ENCODE peak calls at places on chromosomes 1 and 21, in ten cellular contexts. P, H, G, B, V, X, E, T, L and N are unnamed samples.

GRCh38 chr21:17416139-17416538 is 96.7 kb upstream of the CXADR start:
- DNase-seq in P (peak), H (peak), G (no peak), B (no peak), V (peak), X (no peak), E (no peak), T (no peak), L (no peak), N (no peak)

GRCh38 chr1:1630965-1631792 is 794 bp upstream of the MMP23B start:
- DNase-seq in P (no peak), H (no peak), G (peak), B (peak), V (peak), X (peak), E (no peak), T (no peak), L (no peak), N (no peak)

GRCh38 chr1:3072948-3073519 is 4.0 kb downstream of the PRDM16 start:
- DNase-seq in P (no peak), H (no peak), G (no peak), B (no peak), V (no peak), X (no peak), E (no peak), T (no peak), L (no peak), N (no peak)

GRCh38 chr1:202144510-202145324 is at the start of gene ARL8A:
- DNase-seq in P (no peak), H (no peak), G (peak), B (peak), V (no peak), X (peak), E (peak), T (peak), L (peak), N (peak)

GRCh38 chr1:9737057-9737456 is 85.5 kb downstream of the PIK3CD start:
- DNase-seq in P (no peak), H (no peak), G (no peak), B (peak), V (no peak), X (no peak), E (no peak), T (no peak), L (no peak), N (no peak)

GRCh38 chr1:48061162-48062136 is 64.3 kb upstream of the TRABD2B start:
- DNase-seq in P (no peak), H (peak), G (peak), B (peak), V (peak), X (peak), E (no peak), T (peak), L (peak), N (peak)

GRCh38 chr1:160639652-160640051 is 7.2 kb downstream of the SLAMF1 start:
- DNase-seq in P (no peak), H (no peak), G (no peak), B (no peak), V (no peak), X (peak), E (no peak), T (no peak), L (no peak), N (no peak)

GRCh38 chr1:117146570-117147340 is 25.2 kb upstream of the TRIM45 start:
- DNase-seq in P (peak), H (peak), G (no peak), B (no peak), V (peak), X (no peak), E (no peak), T (no peak), L (peak), N (peak)

GRCh38 chr1:26337625-26338024 is 16.3 kb downstream of the CRYBG2 start:
- DNase-seq in P (no peak), H (no peak), G (no peak), B (no peak), V (no peak), X (no peak), E (no peak), T (no peak), L (no peak), N (no peak)

GRCh38 chr1:36136535-36136934 is 11.5 kb upstream of the COL8A2 start:
- DNase-seq in P (peak), H (peak), G (peak), B (no peak), V (peak), X (no peak), E (no peak), T (no peak), L (peak), N (peak)

GRCh38 chr1:240426056-240426455 is 185.9 kb downstream of the GREM2 start:
- DNase-seq in P (no peak), H (no peak), G (no peak), B (no peak), V (no peak), X (no peak), E (no peak), T (no peak), L (no peak), N (no peak)

GRCh38 chr21:44706706-44707615 is 4.4 kb downstream of the TSPEAR start:
- DNase-seq in P (no peak), H (no peak), G (no peak), B (no peak), V (no peak), X (no peak), E (peak), T (peak), L (no peak), N (no peak)

GRCh38 chr1:221203224-221204054 is 324.2 kb downstream of the HLX start:
- DNase-seq in P (peak), H (peak), G (peak), B (peak), V (peak), X (peak), E (peak), T (peak), L (peak), N (peak)

GRCh38 chr1:92900539-92900938 is 60.7 kb downstream of the DIPK1A start:
- DNase-seq in P (no peak), H (no peak), G (no peak), B (no peak), V (no peak), X (no peak), E (no peak), T (no peak), L (no peak), N (no peak)

GRCh38 chr21:15031790-15032357 is 32.9 kb downstream of the NRIP1 start:
- DNase-seq in P (no peak), H (peak), G (no peak), B (no peak), V (peak), X (no peak), E (no peak), T (no peak), L (no peak), N (peak)

GRCh38 chr1:183244466-183244865 is 58.4 kb downstream of the LAMC2 start:
- DNase-seq in P (no peak), H (no peak), G (peak), B (peak), V (peak), X (peak), E (peak), T (no peak), L (no peak), N (peak)

GRCh38 chr21:18940791-18941190 is 537.2 kb upstream of the TMPRSS15 start:
- DNase-seq in P (no peak), H (no peak), G (no peak), B (no peak), V (no peak), X (no peak), E (no peak), T (no peak), L (no peak), N (no peak)

GRCh38 chr21:16773206-16773605 is 739.6 kb upstream of the CXADR start:
- DNase-seq in P (peak), H (no peak), G (no peak), B (no peak), V (peak), X (no peak), E (no peak), T (no peak), L (no peak), N (peak)

GRCh38 chr1:162951553-162952315 is 90.8 kb upstream of the CCDC190 start:
- DNase-seq in P (no peak), H (no peak), G (no peak), B (no peak), V (peak), X (no peak), E (no peak), T (no peak), L (peak), N (peak)

GRCh38 chr1:40819101-40819500 is 35.5 kb downstream of the KCNQ4 start:
- DNase-seq in P (no peak), H (no peak), G (no peak), B (no peak), V (no peak), X (no peak), E (no peak), T (no peak), L (no peak), N (no peak)

GRCh38 chr1:205225901-205226765 is 1.6 kb upstream of the TMCC2 start:
- DNase-seq in P (no peak), H (no peak), G (no peak), B (no peak), V (no peak), X (no peak), E (peak), T (no peak), L (peak), N (no peak)

GRCh38 chr1:1943834-1944570 is 24.9 kb upstream of the TMEM52 start:
- DNase-seq in P (no peak), H (peak), G (peak), B (peak), V (peak), X (peak), E (peak), T (peak), L (peak), N (peak)

GRCh38 chr1:51523931-51524330 is 4.9 kb upstream of the EPS15 start:
- DNase-seq in P (no peak), H (no peak), G (no peak), B (no peak), V (no peak), X (no peak), E (no peak), T (no peak), L (no peak), N (no peak)

GRCh38 chr21:10272216-10272615 is 249.2 kb upstream of the TPTE start:
- DNase-seq in P (no peak), H (no peak), G (no peak), B (no peak), V (peak), X (no peak), E (peak), T (no peak), L (no peak), N (no peak)

GRCh38 chr1:223628233-223628632 is 37.3 kb downstream of the CAPN8 start:
- DNase-seq in P (peak), H (no peak), G (no peak), B (no peak), V (peak), X (peak), E (no peak), T (peak), L (no peak), N (no peak)

GRCh38 chr1:200384818-200385390 is 24.9 kb downstream of the ZNF281 start:
- DNase-seq in P (no peak), H (no peak), G (no peak), B (no peak), V (no peak), X (no peak), E (no peak), T (no peak), L (no peak), N (no peak)

GRCh38 chr1:12515234-12515633 is 102.8 kb downstream of the DHRS3 start:
- DNase-seq in P (no peak), H (no peak), G (no peak), B (no peak), V (no peak), X (no peak), E (no peak), T (no peak), L (no peak), N (no peak)

GRCh38 chr1:111110197-111110899 is 29.5 kb downstream of the DRAM2 start:
- DNase-seq in P (no peak), H (peak), G (no peak), B (no peak), V (peak), X (no peak), E (no peak), T (no peak), L (no peak), N (peak)

GRCh38 chr1:63828322-63829044 is 54.7 kb downstream of the ROR1 start:
- DNase-seq in P (no peak), H (no peak), G (no peak), B (no peak), V (no peak), X (no peak), E (no peak), T (peak), L (no peak), N (no peak)

GRCh38 chr1:53593758-53594380 is 134.7 kb downstream of the DMRTB1 start:
- DNase-seq in P (no peak), H (no peak), G (no peak), B (no peak), V (no peak), X (peak), E (no peak), T (no peak), L (no peak), N (no peak)

GRCh38 chr1:54372978-54373377 is 33.2 kb downstream of the SSBP3 start:
- DNase-seq in P (no peak), H (no peak), G (no peak), B (no peak), V (no peak), X (no peak), E (no peak), T (peak), L (no peak), N (no peak)

GRCh38 chr1:38062361-38063288 is 16.0 kb upstream of the POU3F1 start:
- DNase-seq in P (no peak), H (no peak), G (no peak), B (no peak), V (no peak), X (no peak), E (no peak), T (no peak), L (no peak), N (no peak)

GRCh38 chr1:207335695-207336363 is 14.4 kb downstream of the CD55 start:
- DNase-seq in P (no peak), H (no peak), G (peak), B (peak), V (peak), X (no peak), E (no peak), T (peak), L (peak), N (no peak)

GRCh38 chr21:37230632-37231246 is 36.4 kb downstream of the VPS26C start:
- DNase-seq in P (no peak), H (no peak), G (no peak), B (no peak), V (no peak), X (no peak), E (no peak), T (no peak), L (no peak), N (no peak)

GRCh38 chr1:29325675-29326074 is 89.4 kb downstream of the PTPRU start:
- DNase-seq in P (no peak), H (no peak), G (no peak), B (no peak), V (no peak), X (no peak), E (no peak), T (no peak), L (no peak), N (no peak)

GRCh38 chr1:156244126-156244525 is 2.1 kb downstream of the BGLAP start:
- DNase-seq in P (no peak), H (no peak), G (no peak), B (no peak), V (no peak), X (no peak), E (no peak), T (no peak), L (no peak), N (no peak)

GRCh38 chr1:107750364-107750959 is 214.5 kb downstream of the VAV3 start:
- DNase-seq in P (peak), H (peak), G (peak), B (peak), V (peak), X (peak), E (no peak), T (no peak), L (peak), N (peak)

GRCh38 chr1:8182034-8182761 is 135.7 kb upstream of the SLC45A1 start:
- DNase-seq in P (no peak), H (peak), G (no peak), B (no peak), V (peak), X (no peak), E (no peak), T (peak), L (peak), N (peak)

GRCh38 chr1:109488201-109488600 is 4.5 kb downstream of the ATXN7L2 start:
- DNase-seq in P (no peak), H (no peak), G (no peak), B (no peak), V (no peak), X (no peak), E (no peak), T (no peak), L (no peak), N (peak)

GRCh38 chr21:28885853-28886177 is 106.9 kb downstream of the LTN1 start:
- DNase-seq in P (no peak), H (no peak), G (no peak), B (peak), V (no peak), X (no peak), E (no peak), T (no peak), L (no peak), N (peak)

GRCh38 chr21:28884481-28884880 is 108.2 kb downstream of the LTN1 start:
- DNase-seq in P (no peak), H (no peak), G (no peak), B (no peak), V (peak), X (no peak), E (no peak), T (no peak), L (peak), N (peak)

GRCh38 chr21:28883931-28884330 is 108.7 kb downstream of the LTN1 start:
- DNase-seq in P (no peak), H (no peak), G (no peak), B (no peak), V (no peak), X (no peak), E (no peak), T (no peak), L (no peak), N (no peak)

GRCh38 chr21:28882345-28882744 is 110.3 kb downstream of the LTN1 start:
- DNase-seq in P (no peak), H (no peak), G (no peak), B (no peak), V (no peak), X (no peak), E (no peak), T (no peak), L (no peak), N (no peak)

DNA sequence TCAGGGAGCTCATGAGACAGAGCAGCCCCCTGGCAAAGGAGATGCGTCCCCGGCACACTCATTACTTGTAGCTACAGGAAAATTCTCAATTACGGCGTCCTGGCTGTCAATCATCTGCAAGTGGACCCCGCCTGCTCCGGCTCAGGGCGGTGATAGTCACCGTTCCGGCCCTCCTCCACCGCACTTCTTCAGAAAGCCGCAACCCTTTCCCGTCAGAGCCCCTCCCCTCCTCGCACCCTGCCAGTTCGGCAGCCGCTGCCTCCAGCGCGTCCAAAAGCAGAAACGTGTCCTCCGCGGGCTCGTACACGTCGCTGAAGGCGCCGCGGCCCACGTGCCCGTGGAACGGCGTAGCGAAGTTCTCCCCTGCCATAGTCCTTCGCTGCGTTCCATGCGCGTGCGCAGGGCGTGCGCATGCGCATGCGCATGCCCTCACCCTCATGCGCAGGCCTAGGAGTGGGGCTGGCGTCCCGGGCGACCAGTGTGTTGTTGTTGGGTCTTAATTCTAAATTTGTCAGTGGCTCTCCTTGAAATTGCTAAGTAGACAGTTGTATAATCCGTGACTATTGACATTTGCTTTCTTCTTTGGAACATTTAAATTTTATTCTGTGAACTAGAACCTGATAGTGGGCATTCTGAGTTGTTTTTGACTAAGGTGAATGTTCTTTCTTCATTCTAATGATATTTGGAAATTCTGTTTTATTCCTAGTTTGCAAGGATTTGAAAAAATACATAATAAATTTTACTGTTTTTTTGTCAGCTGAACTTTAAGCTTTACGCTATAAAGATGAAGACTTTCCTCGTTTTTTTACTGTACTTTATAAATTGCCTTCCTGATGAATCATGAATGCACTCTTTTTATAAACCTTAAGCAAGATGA is 107.5 kb downstream of the LTN1 start:
- DNase-seq in P (peak), H (peak), G (peak), B (peak), V (peak), X (peak), E (peak), T (peak), L (peak), N (peak)
- TF ChIP-seq CTCF in P (no peak), H (no peak), G (no peak), B (no peak), V (no peak), X (no peak), E (no peak), T (no peak), L (no peak), N (no peak)

DNA sequence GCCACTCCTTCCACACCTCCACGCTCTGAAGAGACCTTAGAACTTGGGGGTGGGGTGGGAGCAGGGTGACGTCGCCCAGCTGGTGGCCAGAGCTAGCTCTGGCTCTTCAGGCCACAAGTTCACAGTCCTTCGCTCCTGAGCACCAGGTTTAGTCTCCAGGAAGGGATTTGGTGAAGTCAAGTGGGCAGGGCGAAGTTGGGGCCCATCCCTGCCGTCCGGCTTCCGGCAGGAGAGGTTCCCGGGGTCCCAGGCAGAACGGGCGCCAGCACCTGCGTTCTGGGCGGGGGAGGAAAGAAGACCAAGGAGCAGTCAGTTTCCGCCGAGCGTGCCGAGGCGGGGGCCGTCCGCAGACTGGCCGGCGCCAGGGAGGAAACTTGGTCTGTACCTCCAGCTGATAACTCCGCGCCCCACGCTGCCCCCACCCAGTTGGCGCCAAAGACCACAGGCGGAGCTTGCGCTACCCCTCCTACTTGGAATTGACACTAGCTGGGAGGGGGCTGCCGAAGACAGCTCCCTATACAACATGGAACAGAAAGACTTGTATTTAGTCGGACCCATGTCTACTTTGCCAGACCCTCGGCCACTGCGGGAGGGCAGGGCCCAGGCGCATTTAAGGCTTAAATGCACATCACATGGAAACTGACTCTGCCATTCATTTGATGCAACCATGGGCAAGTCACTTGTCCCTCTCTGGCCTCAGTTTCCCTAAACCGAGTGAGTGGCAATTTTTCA is 995 bp downstream of the ID3 start:
- DNase-seq in P (no peak), H (no peak), G (peak), B (no peak), V (peak), X (peak), E (no peak), T (peak), L (no peak), N (peak)
- TF ChIP-seq CTCF in P (no peak), H (no peak), G (no peak), B (no peak), V (no peak), X (no peak), E (no peak), T (no peak), L (no peak), N (no peak)

DNA sequence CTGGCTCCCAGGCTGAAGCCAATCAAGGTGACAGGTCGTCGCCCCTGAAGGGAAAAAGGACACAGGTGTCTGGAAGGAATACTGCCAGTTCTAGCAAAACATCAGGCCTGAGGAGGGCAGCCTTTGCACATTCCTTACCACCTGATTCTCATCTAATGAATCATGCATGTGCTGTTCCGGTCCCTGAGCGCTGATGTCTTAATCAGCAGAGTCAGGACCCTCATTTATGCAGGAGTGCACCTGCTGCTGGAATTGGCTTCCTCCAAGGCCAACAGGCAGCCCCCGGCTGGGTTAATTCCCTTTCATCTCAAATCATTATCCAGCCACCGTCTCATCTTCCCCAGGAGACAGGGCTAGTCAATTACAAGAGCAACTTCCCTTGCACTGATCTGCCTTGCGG is 62.3 kb downstream of the TMCO4 start:
- DNase-seq in P (no peak), H (peak), G (no peak), B (no peak), V (peak), X (no peak), E (no peak), T (no peak), L (peak), N (no peak)
- TF ChIP-seq CTCF in P (no peak), H (peak), G (no peak), B (no peak), V (peak), X (no peak), E (peak), T (no peak), L (peak), N (no peak)

GRCh38 chr1:181676269-181676668 is 193.0 kb downstream of the CACNA1E start:
- DNase-seq in P (no peak), H (peak), G (no peak), B (peak), V (peak), X (peak), E (no peak), T (peak), L (peak), N (no peak)
- TF ChIP-seq CTCF in P (peak), H (peak), G (no peak), B (no peak), V (no peak), X (no peak), E (peak), T (peak), L (peak), N (no peak)